ENCODE peak calls at places on chromosomes 12 and 14, in six cellular contexts. D is stomach, W is suprapubic skin, P is A549, O is sigmoid colon, M is HepG2. Q is an unnamed sample. For H3K4me1, the result is how much of the 10 kb centered on the place peaks cover.

GRCh38 chr12:114955414-114956014 is 271.5 kb upstream of the TBX3 start:
- DNase-seq in D (no peak), W (no peak), P (no peak), O (no peak), M (no peak), Q (no peak)

GRCh38 chr14:28298156-28298555 is 468.4 kb upstream of the FOXG1 start:
- DNase-seq in D (no peak), W (no peak), P (no peak), O (no peak), M (no peak), Q (no peak)

GRCh38 chr12:57213068-57213715 is 3.4 kb upstream of the NXPH4 start:
- DNase-seq in D (peak), W (peak), P (peak), O (peak), M (peak), Q (peak)

GRCh38 chr12:124995200-124995961 is 1.9 kb downstream of the BRI3BP start:
- DNase-seq in D (no peak), W (no peak), P (no peak), O (no peak), M (no peak), Q (no peak)

GRCh38 chr14:60008042-60008441 is 83.7 kb upstream of the PCNX4 start:
- DNase-seq in D (no peak), W (no peak), P (no peak), O (no peak), M (no peak), Q (no peak)

GRCh38 chr14:60064491-60065072 is 27.1 kb upstream of the PCNX4 start:
- DNase-seq in D (no peak), W (no peak), P (peak), O (no peak), M (peak), Q (no peak)

GRCh38 chr14:51442513-51443175 is 202.6 kb downstream of the TMX1 start:
- DNase-seq in D (no peak), W (no peak), P (peak), O (no peak), M (no peak), Q (peak)

GRCh38 chr12:123034022-123034541 is 53.6 kb downstream of the ARL6IP4 start:
- DNase-seq in D (no peak), W (no peak), P (no peak), O (no peak), M (no peak), Q (peak)

GRCh38 chr12:45268672-45269406 is 52.9 kb downstream of the ANO6 start:
- DNase-seq in D (peak), W (peak), P (peak), O (peak), M (peak), Q (peak)

GRCh38 chr12:132243596-132244289 is 85.6 kb downstream of the GALNT9 start:
- DNase-seq in D (no peak), W (no peak), P (no peak), O (peak), M (peak), Q (no peak)

GRCh38 chr14:82224610-82225009 is 691.0 kb upstream of the SEL1L start:
- DNase-seq in D (no peak), W (no peak), P (no peak), O (no peak), M (no peak), Q (no peak)

GRCh38 chr12:69751476-69751875 is 12.8 kb downstream of the RAB3IP start:
- DNase-seq in D (no peak), W (no peak), P (no peak), O (no peak), M (no peak), Q (no peak)

GRCh38 chr14:75422169-75422568 is 5.7 kb upstream of the JDP2 start:
- DNase-seq in D (no peak), W (no peak), P (peak), O (no peak), M (peak), Q (no peak)

GRCh38 chr12:67705394-67706370 is 57.1 kb downstream of the DYRK2 start:
- DNase-seq in D (no peak), W (no peak), P (no peak), O (no peak), M (no peak), Q (no peak)

GRCh38 chr12:115233891-115234543 is 550.0 kb upstream of the TBX3 start:
- DNase-seq in D (no peak), W (no peak), P (no peak), O (no peak), M (no peak), Q (no peak)

GRCh38 chr12:122920687-122921086 is 24.8 kb upstream of the VPS37B start:
- DNase-seq in D (no peak), W (no peak), P (no peak), O (no peak), M (no peak), Q (no peak)

GRCh38 chr14:53613404-53614253 is 343.0 kb downstream of the BMP4 start:
- DNase-seq in D (no peak), W (no peak), P (peak), O (no peak), M (peak), Q (no peak)

GRCh38 chr12:104372048-104372720 is 68.6 kb downstream of the EID3 start:
- DNase-seq in D (no peak), W (no peak), P (no peak), O (no peak), M (no peak), Q (no peak)

GRCh38 chr14:32509632-32510187 is 180.6 kb downstream of the AKAP6 start:
- DNase-seq in D (peak), W (peak), P (peak), O (peak), M (peak), Q (peak)

GRCh38 chr14:52314521-52315354 is 626 bp downstream of the PTGER2 start:
- DNase-seq in D (peak), W (peak), P (peak), O (no peak), M (no peak), Q (peak)

GRCh38 chr14:70212752-70213151 is 24.0 kb upstream of the SLC8A3 start:
- DNase-seq in D (no peak), W (no peak), P (no peak), O (no peak), M (no peak), Q (no peak)

GRCh38 chr14:54712371-54712998 is 145.6 kb downstream of the SAMD4A start:
- DNase-seq in D (no peak), W (no peak), P (no peak), O (no peak), M (no peak), Q (no peak)

GRCh38 chr14:103699901-103700752 is 15.1 kb downstream of the XRCC3 start:
- DNase-seq in D (no peak), W (peak), P (no peak), O (no peak), M (no peak), Q (no peak)

GRCh38 chr14:92489394-92490238 is 24.0 kb upstream of the RIN3 start:
- DNase-seq in D (no peak), W (no peak), P (no peak), O (no peak), M (no peak), Q (no peak)

GRCh38 chr12:49189731-49190314 is 943 bp upstream of the TUBA1A start:
- DNase-seq in D (no peak), W (no peak), P (no peak), O (no peak), M (no peak), Q (no peak)

GRCh38 chr12:108145011-108145410 is 15.9 kb downstream of the WSCD2 start:
- DNase-seq in D (no peak), W (no peak), P (no peak), O (no peak), M (no peak), Q (no peak)

GRCh38 chr12:45296046-45296586 is 80.2 kb downstream of the ANO6 start:
- DNase-seq in D (no peak), W (no peak), P (no peak), O (no peak), M (peak), Q (no peak)

GRCh38 chr12:21346542-21347205 is 12.0 kb upstream of the SLCO1A2 start:
- DNase-seq in D (no peak), W (no peak), P (no peak), O (no peak), M (no peak), Q (no peak)
- TF ChIP-seq EP300 in D (no peak), W (no peak), P (no peak), O (no peak), M (no peak), Q (no peak)

DNA sequence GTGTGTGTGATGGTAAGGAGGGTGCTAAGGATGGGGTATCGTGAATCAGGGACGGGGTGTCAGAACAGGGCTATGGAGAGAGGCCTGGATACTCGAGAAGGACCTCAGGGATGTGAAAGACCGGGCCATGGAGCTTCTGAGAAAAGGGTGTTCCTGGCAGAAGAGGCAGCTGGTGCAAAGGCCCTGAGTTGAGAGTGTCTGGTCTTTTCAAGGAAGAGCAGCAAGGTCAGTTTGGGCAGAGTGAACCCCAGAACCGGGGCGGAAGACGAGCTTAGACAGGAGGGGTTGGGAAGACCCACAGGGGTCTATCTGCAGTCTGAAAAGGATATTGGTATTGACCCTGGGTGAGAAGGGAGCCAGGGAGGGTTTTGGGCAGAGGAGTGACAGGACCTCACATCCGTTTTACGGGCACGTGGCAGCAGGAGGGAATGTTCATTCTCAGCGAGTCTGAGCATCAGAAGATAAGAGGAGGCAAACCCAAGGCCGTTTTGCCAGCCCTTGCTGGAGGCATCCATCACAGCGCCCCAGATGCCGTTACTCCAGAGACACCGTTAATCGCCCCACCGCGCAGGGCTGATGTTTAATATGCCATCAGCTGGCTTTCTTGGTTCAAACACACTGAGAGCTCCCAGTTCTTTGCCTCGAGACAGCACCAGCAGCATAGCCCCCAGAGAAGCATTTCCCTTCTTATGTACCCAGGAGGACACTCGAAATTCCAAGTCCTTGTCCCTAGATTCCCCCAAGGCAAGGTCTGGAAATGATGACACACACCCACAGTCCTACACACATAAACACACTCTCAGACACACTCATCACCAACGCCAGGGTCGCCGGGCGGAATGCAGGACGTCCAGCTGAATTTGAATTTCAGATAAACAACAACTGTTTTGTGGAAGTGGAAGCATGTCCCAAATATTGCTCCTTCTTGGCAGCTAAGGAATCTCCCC is 41.4 kb upstream of the EML1 start:
- DNase-seq in D (no peak), W (no peak), P (no peak), O (no peak), M (no peak), Q (no peak)
- H3K4me1 ChIP-seq in D (half or more), W (half or more), P (half or more), O (under half), M (under half), Q (under half)

GRCh38 chr12:93618891-93619410 is 46.5 kb downstream of the SOCS2 start:
- DNase-seq in D (no peak), W (no peak), P (no peak), O (no peak), M (no peak), Q (no peak)

GRCh38 chr12:93626160-93626559 is 51.0 kb upstream of the CRADD start:
- DNase-seq in D (no peak), W (no peak), P (no peak), O (no peak), M (no peak), Q (no peak)

GRCh38 chr12:93622485-93622884 is 50.0 kb downstream of the SOCS2 start:
- DNase-seq in D (no peak), W (no peak), P (no peak), O (no peak), M (no peak), Q (no peak)

GRCh38 chr12:93621986-93622385 is 49.5 kb downstream of the SOCS2 start:
- DNase-seq in D (no peak), W (no peak), P (no peak), O (no peak), M (no peak), Q (no peak)

GRCh38 chr12:93624595-93625294 is 52.3 kb downstream of the SOCS2 start:
- DNase-seq in D (no peak), W (no peak), P (peak), O (no peak), M (peak), Q (no peak)
- H3K4me3 ChIP-seq in D (no peak), W (no peak), P (no peak), O (no peak), M (no peak), Q (no peak)

GRCh38 chr12:110137786-110138185 is 13.6 kb downstream of the IFT81 start:
- DNase-seq in D (no peak), W (no peak), P (no peak), O (no peak), M (no peak), Q (no peak)

GRCh38 chr12:110135806-110136205 is 11.6 kb downstream of the IFT81 start:
- DNase-seq in D (no peak), W (no peak), P (no peak), O (no peak), M (no peak), Q (no peak)

GRCh38 chr12:110135012-110135411 is 10.9 kb downstream of the IFT81 start:
- DNase-seq in D (no peak), W (no peak), P (no peak), O (no peak), M (no peak), Q (no peak)
- TF ChIP-seq EP300 in D (no peak), W (no peak), P (no peak), O (no peak), M (no peak), Q (no peak)

DNA sequence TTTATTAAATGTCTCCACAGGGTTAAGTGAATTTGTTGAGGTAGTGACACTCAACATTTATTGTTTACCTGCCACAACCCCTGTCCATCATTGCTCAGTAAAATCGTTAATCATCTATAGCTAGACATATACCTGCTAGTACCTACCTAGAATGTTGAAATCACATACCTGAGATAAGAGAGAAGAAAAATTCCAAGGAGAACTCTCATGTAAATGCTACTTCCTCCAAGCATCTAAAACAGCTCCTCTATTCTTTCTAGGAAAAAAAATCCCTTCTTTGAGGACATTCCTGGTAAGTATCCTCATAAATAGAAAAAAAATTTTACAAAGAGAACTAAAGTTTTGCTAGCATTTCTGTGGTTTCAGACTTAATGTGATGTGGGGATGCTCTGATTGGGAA is 325.1 kb downstream of the DAD1 start:
- DNase-seq in D (no peak), W (no peak), P (no peak), O (no peak), M (no peak), Q (no peak)
- H3K4me1 ChIP-seq in D (under half), W (under half), P (under half), O (under half), M (under half), Q (under half)

DNA sequence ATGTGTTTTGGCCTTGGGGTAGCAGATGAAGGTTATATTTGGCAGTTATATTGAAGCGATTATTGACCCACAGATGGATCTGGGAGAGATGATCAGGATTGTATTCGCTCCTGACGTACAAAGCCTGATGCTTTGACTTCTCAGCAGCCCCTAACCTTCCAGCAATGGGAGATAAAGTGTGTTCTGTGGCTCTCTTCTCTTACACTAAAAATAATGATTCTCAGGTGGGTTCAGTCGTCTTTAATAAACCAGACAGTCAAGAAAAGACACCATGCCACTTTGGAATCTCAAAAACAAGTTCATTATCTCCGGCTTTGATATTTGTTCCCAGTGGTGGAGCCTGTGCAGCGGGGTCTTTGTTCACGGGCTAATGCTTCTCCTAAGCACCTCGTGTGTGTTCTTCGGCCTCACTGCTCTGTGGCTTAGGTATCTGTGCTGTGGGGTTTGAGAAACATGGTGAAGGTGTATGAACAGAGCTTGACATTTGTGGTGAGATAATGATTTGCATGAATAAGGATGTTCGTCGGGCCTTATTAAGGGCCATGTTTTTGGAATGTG is 1.6 kb downstream of the ACVR1B start:
- DNase-seq in D (no peak), W (no peak), P (no peak), O (no peak), M (no peak), Q (no peak)
- H3K4me3 ChIP-seq in D (peak), W (peak), P (peak), O (peak), M (peak), Q (peak)

GRCh38 chr12:75754698-75755097 is 243.3 kb upstream of the KRR1 start:
- DNase-seq in D (no peak), W (no peak), P (no peak), O (no peak), M (no peak), Q (no peak)
- TF ChIP-seq EP300 in D (no peak), W (no peak), P (no peak), O (no peak), M (no peak), Q (no peak)

Q was measured in ovary.